ENCODE peak calls at places on chromosomes 6 and 20, in ten cellular contexts. One of them, this sample, is unnamed.

GRCh38 chr20:32052792-32053362 is 835 bp downstream of the HCK start:
- DNase-seq in heart left ventricle: peak; percentile 78
- DNase-seq in fibroblast of mammary gland: no peak
- DNase-seq in fibroblast of the aortic adventitia: no peak
- DNase-seq in fibroblast of lung: no peak
- DNase-seq in foreskin fibroblast: no peak
- DNase-seq in fibroblast of pulmonary artery: no peak
- DNase-seq in natural killer cell: no peak
- DNase-seq in left lung: peak; percentile 87
- DNase-seq in stomach: peak; percentile 49
- DNase-seq in this sample: no peak

GRCh38 chr6:159061805-159062563 is 17.2 kb upstream of the TAGAP start:
- DNase-seq in heart left ventricle: no peak
- DNase-seq in fibroblast of mammary gland: no peak
- DNase-seq in fibroblast of pulmonary artery: no peak
- DNase-seq in foreskin fibroblast: no peak
- DNase-seq in fibroblast of lung: no peak
- DNase-seq in stomach: no peak
- DNase-seq in natural killer cell: no peak
- DNase-seq in fibroblast of the aortic adventitia: no peak
- DNase-seq in left lung: no peak
- DNase-seq in this sample: no peak

GRCh38 chr6:1624848-1625341 is 15.2 kb downstream of the FOXC1 start:
- DNase-seq in heart left ventricle: peak; percentile 41
- DNase-seq in stomach: no peak
- DNase-seq in left lung: peak; percentile 40
- DNase-seq in foreskin fibroblast: peak; percentile 71
- DNase-seq in fibroblast of pulmonary artery: no peak
- DNase-seq in fibroblast of lung: peak; percentile 37
- DNase-seq in fibroblast of mammary gland: no peak
- DNase-seq in fibroblast of the aortic adventitia: peak; percentile 66
- DNase-seq in natural killer cell: no peak
- DNase-seq in this sample: peak; percentile 24

GRCh38 chr20:41387433-41387832 is 20.8 kb upstream of the EMILIN3 start:
- DNase-seq in foreskin fibroblast: no peak
- DNase-seq in fibroblast of the aortic adventitia: no peak
- DNase-seq in natural killer cell: no peak
- DNase-seq in heart left ventricle: peak; percentile 40
- DNase-seq in fibroblast of lung: no peak
- DNase-seq in fibroblast of pulmonary artery: no peak
- DNase-seq in fibroblast of mammary gland: no peak
- DNase-seq in stomach: no peak
- DNase-seq in left lung: no peak
- DNase-seq in this sample: no peak

GRCh38 chr20:12740647-12741046 is 268.1 kb upstream of the SPTLC3 start:
- DNase-seq in fibroblast of mammary gland: no peak
- DNase-seq in left lung: no peak
- DNase-seq in heart left ventricle: no peak
- DNase-seq in fibroblast of pulmonary artery: no peak
- DNase-seq in fibroblast of lung: no peak
- DNase-seq in foreskin fibroblast: no peak
- DNase-seq in stomach: no peak
- DNase-seq in fibroblast of the aortic adventitia: no peak
- DNase-seq in natural killer cell: no peak
- DNase-seq in this sample: no peak

GRCh38 chr6:64266351-64266821 is 630.8 kb downstream of the PHF3 start:
- DNase-seq in natural killer cell: no peak
- DNase-seq in fibroblast of the aortic adventitia: no peak
- DNase-seq in left lung: no peak
- DNase-seq in foreskin fibroblast: no peak
- DNase-seq in fibroblast of pulmonary artery: peak; percentile 15
- DNase-seq in fibroblast of mammary gland: peak; percentile 6
- DNase-seq in fibroblast of lung: no peak
- DNase-seq in stomach: no peak
- DNase-seq in heart left ventricle: no peak
- DNase-seq in this sample: no peak

GRCh38 chr6:35046862-35047261 is 94.3 kb downstream of the TCP11 start:
- DNase-seq in fibroblast of the aortic adventitia: no peak
- DNase-seq in fibroblast of lung: no peak
- DNase-seq in foreskin fibroblast: peak; percentile 33
- DNase-seq in fibroblast of pulmonary artery: peak; percentile 53
- DNase-seq in natural killer cell: no peak
- DNase-seq in stomach: no peak
- DNase-seq in fibroblast of mammary gland: no peak
- DNase-seq in heart left ventricle: no peak
- DNase-seq in left lung: no peak
- DNase-seq in this sample: no peak

GRCh38 chr6:153962548-153962947 is 76.5 kb upstream of the OPRM1 start:
- DNase-seq in stomach: no peak
- DNase-seq in fibroblast of lung: no peak
- DNase-seq in left lung: no peak
- DNase-seq in natural killer cell: no peak
- DNase-seq in foreskin fibroblast: no peak
- DNase-seq in fibroblast of the aortic adventitia: no peak
- DNase-seq in heart left ventricle: no peak
- DNase-seq in fibroblast of pulmonary artery: no peak
- DNase-seq in fibroblast of mammary gland: no peak
- DNase-seq in this sample: no peak

GRCh38 chr6:73234732-73235131 is 9.4 kb upstream of the KHDC1L start:
- DNase-seq in foreskin fibroblast: peak; percentile 92
- DNase-seq in heart left ventricle: no peak
- DNase-seq in natural killer cell: no peak
- DNase-seq in fibroblast of the aortic adventitia: peak; percentile 71
- DNase-seq in stomach: no peak
- DNase-seq in fibroblast of pulmonary artery: peak; percentile 60
- DNase-seq in fibroblast of mammary gland: peak; percentile 91
- DNase-seq in left lung: no peak
- DNase-seq in fibroblast of lung: peak; percentile 79
- DNase-seq in this sample: peak; percentile 73

GRCh38 chr20:63858393-63859165 is 2.7 kb upstream of the ABHD16B start:
- DNase-seq in fibroblast of mammary gland: peak; percentile 64
- DNase-seq in fibroblast of pulmonary artery: peak; percentile 83
- DNase-seq in fibroblast of lung: peak; percentile 65
- DNase-seq in natural killer cell: no peak
- DNase-seq in heart left ventricle: peak; percentile 79
- DNase-seq in fibroblast of the aortic adventitia: no peak
- DNase-seq in stomach: no peak
- DNase-seq in left lung: no peak
- DNase-seq in foreskin fibroblast: peak; percentile 70
- DNase-seq in this sample: peak; percentile 25

GRCh38 chr20:33561981-33562601 is 72.2 kb downstream of the CBFA2T2 start:
- DNase-seq in fibroblast of the aortic adventitia: peak; percentile 96
- DNase-seq in fibroblast of mammary gland: peak; percentile 99
- DNase-seq in natural killer cell: no peak
- DNase-seq in fibroblast of lung: peak; percentile 91
- DNase-seq in left lung: peak; percentile 39
- DNase-seq in fibroblast of pulmonary artery: peak; percentile 95
- DNase-seq in stomach: peak; percentile 83
- DNase-seq in foreskin fibroblast: peak; percentile 97
- DNase-seq in heart left ventricle: peak; percentile 82
- DNase-seq in this sample: peak; percentile 58

GRCh38 chr20:61396262-61396848 is 144.3 kb downstream of the CDH4 start:
- DNase-seq in fibroblast of mammary gland: no peak
- DNase-seq in fibroblast of lung: no peak
- DNase-seq in heart left ventricle: no peak
- DNase-seq in left lung: no peak
- DNase-seq in fibroblast of the aortic adventitia: no peak
- DNase-seq in stomach: no peak
- DNase-seq in natural killer cell: no peak
- DNase-seq in fibroblast of pulmonary artery: no peak
- DNase-seq in foreskin fibroblast: no peak
- DNase-seq in this sample: no peak

GRCh38 chr20:59006864-59007757 is at the start of gene CTSZ:
- DNase-seq in fibroblast of the aortic adventitia: peak; percentile 15
- DNase-seq in fibroblast of mammary gland: peak; percentile 14
- DNase-seq in heart left ventricle: peak; percentile 79
- DNase-seq in natural killer cell: peak; percentile 38
- DNase-seq in fibroblast of pulmonary artery: peak; percentile 33
- DNase-seq in fibroblast of lung: peak; percentile 25
- DNase-seq in stomach: peak; percentile 67
- DNase-seq in left lung: peak; percentile 80
- DNase-seq in foreskin fibroblast: peak; percentile 78
- DNase-seq in this sample: no peak

GRCh38 chr20:39849171-39849570 is 839.9 kb downstream of the MAFB start:
- DNase-seq in fibroblast of mammary gland: no peak
- DNase-seq in fibroblast of lung: no peak
- DNase-seq in left lung: no peak
- DNase-seq in stomach: no peak
- DNase-seq in foreskin fibroblast: no peak
- DNase-seq in heart left ventricle: no peak
- DNase-seq in natural killer cell: no peak
- DNase-seq in fibroblast of the aortic adventitia: no peak
- DNase-seq in fibroblast of pulmonary artery: no peak
- DNase-seq in this sample: no peak
- TF ChIP-seq CTCF in fibroblast of mammary gland: no peak
- TF ChIP-seq CTCF in fibroblast of lung: no peak
- TF ChIP-seq CTCF in left lung: no peak
- TF ChIP-seq CTCF in stomach: no peak
- TF ChIP-seq CTCF in foreskin fibroblast: no peak
- TF ChIP-seq CTCF in heart left ventricle: no peak
- TF ChIP-seq CTCF in natural killer cell: no peak
- TF ChIP-seq CTCF in fibroblast of the aortic adventitia: no peak
- TF ChIP-seq CTCF in fibroblast of pulmonary artery: no peak
- TF ChIP-seq CTCF in this sample: no peak

GRCh38 chr6:33428219-33428890 is 8.5 kb downstream of the SYNGAP1 start:
- DNase-seq in heart left ventricle: peak; percentile 38
- DNase-seq in fibroblast of pulmonary artery: peak; percentile 38
- DNase-seq in natural killer cell: peak; percentile 31
- DNase-seq in foreskin fibroblast: peak; percentile 58
- DNase-seq in fibroblast of the aortic adventitia: no peak
- DNase-seq in left lung: no peak
- DNase-seq in fibroblast of mammary gland: peak; percentile 35
- DNase-seq in fibroblast of lung: no peak
- DNase-seq in stomach: no peak
- DNase-seq in this sample: peak; percentile 34

GRCh38 chr6:33425668-33426577 is 6.1 kb downstream of the SYNGAP1 start:
- DNase-seq in fibroblast of mammary gland: peak; percentile 85
- DNase-seq in stomach: peak; percentile 81
- DNase-seq in foreskin fibroblast: peak; percentile 91
- DNase-seq in natural killer cell: peak; percentile 69
- DNase-seq in heart left ventricle: peak; percentile 90
- DNase-seq in fibroblast of pulmonary artery: peak; percentile 83
- DNase-seq in fibroblast of the aortic adventitia: peak; percentile 78
- DNase-seq in fibroblast of lung: peak; percentile 83
- DNase-seq in left lung: peak; percentile 92
- DNase-seq in this sample: peak; percentile 79

GRCh38 chr6:33428891-33429744 is 9.3 kb downstream of the SYNGAP1 start:
- DNase-seq in fibroblast of the aortic adventitia: no peak
- DNase-seq in fibroblast of mammary gland: no peak
- DNase-seq in fibroblast of lung: no peak
- DNase-seq in left lung: no peak
- DNase-seq in heart left ventricle: peak; percentile 20
- DNase-seq in fibroblast of pulmonary artery: no peak
- DNase-seq in natural killer cell: no peak
- DNase-seq in foreskin fibroblast: no peak
- DNase-seq in stomach: no peak
- DNase-seq in this sample: no peak

GRCh38 chr6:33426590-33427563 is 7.0 kb downstream of the SYNGAP1 start:
- DNase-seq in fibroblast of lung: no peak
- DNase-seq in fibroblast of pulmonary artery: no peak
- DNase-seq in left lung: no peak
- DNase-seq in foreskin fibroblast: no peak
- DNase-seq in stomach: no peak
- DNase-seq in heart left ventricle: no peak
- DNase-seq in natural killer cell: peak; percentile 47
- DNase-seq in fibroblast of the aortic adventitia: no peak
- DNase-seq in fibroblast of mammary gland: no peak
- DNase-seq in this sample: no peak

DNA sequence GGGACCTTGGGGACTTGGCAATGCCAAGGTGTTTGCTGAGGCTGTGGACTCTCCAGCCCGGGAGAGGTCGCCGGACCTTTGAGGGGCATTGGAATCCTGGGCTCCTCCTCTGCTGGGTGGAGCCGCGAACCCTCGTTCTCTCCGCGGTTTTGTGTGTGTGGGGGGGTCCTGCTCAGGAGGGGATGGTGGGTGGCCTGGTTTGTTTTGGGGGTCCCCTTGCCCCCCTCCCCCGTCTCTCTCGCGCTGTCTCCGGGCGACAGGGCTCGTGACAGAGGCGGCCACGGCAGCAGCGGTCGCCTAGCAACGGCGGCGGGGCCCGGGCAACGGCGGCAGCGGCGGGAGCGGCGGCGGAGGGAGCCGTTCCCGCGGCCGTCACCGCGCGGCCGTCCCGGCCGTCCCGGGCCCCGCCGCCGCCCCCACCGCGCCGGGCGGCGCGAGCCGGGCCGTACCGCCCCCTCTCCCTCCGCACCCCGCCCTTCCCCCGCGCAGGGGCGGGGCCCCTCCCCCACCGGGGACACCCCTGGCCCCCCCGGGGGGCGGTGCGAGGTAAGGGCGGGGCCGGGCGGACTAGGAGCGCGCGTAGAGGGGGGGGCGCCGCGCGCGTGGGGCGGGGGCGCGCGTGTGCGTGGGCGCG is 7.8 kb downstream of the SYNGAP1 start:
- DNase-seq in heart left ventricle: peak; percentile 68
- DNase-seq in fibroblast of the aortic adventitia: no peak
- DNase-seq in foreskin fibroblast: peak; percentile 62
- DNase-seq in stomach: peak; percentile 67
- DNase-seq in natural killer cell: peak; percentile 67
- DNase-seq in fibroblast of pulmonary artery: no peak
- DNase-seq in fibroblast of mammary gland: no peak
- DNase-seq in left lung: peak; percentile 60
- DNase-seq in fibroblast of lung: no peak
- DNase-seq in this sample: no peak
- TF ChIP-seq CTCF in heart left ventricle: no peak
- TF ChIP-seq CTCF in fibroblast of the aortic adventitia: no peak
- TF ChIP-seq CTCF in foreskin fibroblast: no peak
- TF ChIP-seq CTCF in stomach: no peak
- TF ChIP-seq CTCF in natural killer cell: no peak
- TF ChIP-seq CTCF in fibroblast of pulmonary artery: no peak
- TF ChIP-seq CTCF in fibroblast of mammary gland: no peak
- TF ChIP-seq CTCF in left lung: no peak
- TF ChIP-seq CTCF in fibroblast of lung: no peak
- TF ChIP-seq CTCF in this sample: no peak

DNA sequence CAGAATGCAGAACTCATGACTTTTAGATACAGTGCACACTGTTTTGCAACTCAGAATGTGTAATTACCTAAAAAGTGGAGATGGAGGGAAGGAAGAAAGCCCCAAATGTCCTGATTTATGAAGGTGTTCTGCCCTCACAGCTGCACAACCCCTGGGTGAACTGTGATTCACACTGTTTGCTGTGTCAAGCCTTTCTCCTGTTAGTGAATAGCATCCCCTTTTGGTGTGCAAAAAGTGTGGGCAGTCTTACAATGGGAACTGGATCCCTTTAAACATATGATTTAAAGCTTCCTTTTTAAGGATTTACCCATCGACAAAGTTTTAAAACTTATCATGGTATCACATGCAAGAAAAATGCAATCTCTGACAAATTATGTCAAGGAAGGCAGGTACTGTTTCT is 633.4 kb upstream of the EPHA7 start:
- DNase-seq in foreskin fibroblast: peak; percentile 6
- DNase-seq in fibroblast of mammary gland: peak; percentile 41
- DNase-seq in heart left ventricle: no peak
- DNase-seq in stomach: no peak
- DNase-seq in fibroblast of pulmonary artery: peak; percentile 6
- DNase-seq in left lung: no peak
- DNase-seq in fibroblast of the aortic adventitia: peak; percentile 5
- DNase-seq in natural killer cell: no peak
- DNase-seq in fibroblast of lung: peak; percentile 52
- DNase-seq in this sample: no peak
- TF ChIP-seq CTCF in foreskin fibroblast: no peak
- TF ChIP-seq CTCF in fibroblast of mammary gland: peak; percentile 25
- TF ChIP-seq CTCF in heart left ventricle: no peak
- TF ChIP-seq CTCF in stomach: no peak
- TF ChIP-seq CTCF in fibroblast of pulmonary artery: no peak
- TF ChIP-seq CTCF in left lung: no peak
- TF ChIP-seq CTCF in fibroblast of the aortic adventitia: peak; percentile 4
- TF ChIP-seq CTCF in natural killer cell: no peak
- TF ChIP-seq CTCF in fibroblast of lung: no peak
- TF ChIP-seq CTCF in this sample: no peak

GRCh38 chr20:25407311-25408169 is at the start of gene GINS1:
- DNase-seq in stomach: peak; percentile 80
- DNase-seq in heart left ventricle: peak; percentile 83
- DNase-seq in left lung: peak; percentile 87
- DNase-seq in fibroblast of the aortic adventitia: peak; percentile 82
- DNase-seq in natural killer cell: peak; percentile 62
- DNase-seq in fibroblast of mammary gland: peak; percentile 83
- DNase-seq in fibroblast of lung: peak; percentile 85
- DNase-seq in foreskin fibroblast: peak; percentile 94
- DNase-seq in fibroblast of pulmonary artery: peak; percentile 87
- DNase-seq in this sample: peak; percentile 85
- TF ChIP-seq CTCF in stomach: no peak
- TF ChIP-seq CTCF in heart left ventricle: no peak
- TF ChIP-seq CTCF in left lung: no peak
- TF ChIP-seq CTCF in fibroblast of the aortic adventitia: no peak
- TF ChIP-seq CTCF in natural killer cell: no peak
- TF ChIP-seq CTCF in fibroblast of mammary gland: no peak
- TF ChIP-seq CTCF in fibroblast of lung: no peak
- TF ChIP-seq CTCF in foreskin fibroblast: no peak
- TF ChIP-seq CTCF in fibroblast of pulmonary artery: no peak
- TF ChIP-seq CTCF in this sample: no peak

This sample was measured in HFFc6.